ENCODE peak calls at places on chromosomes 12 and 14, in eight cellular contexts. B is mucosa of descending colon; U is lung; H is CD8-positive, alpha-beta T cell; M is MM.1S; K is neural progenitor cell; S is left ventricle myocardium inferior; T is body of pancreas. A is an unnamed sample.

GRCh38 chr14:32478027-32478426 is 148.9 kb downstream of the AKAP6 start:
- DNase-seq in H (no peak), T (no peak), S (no peak), K (no peak), M (no peak), U (no peak), B (no peak), A (no peak)

GRCh38 chr12:30753233-30753632 is 1.5 kb downstream of the CAPRIN2 start:
- DNase-seq in T (no peak), S (no peak), U (no peak), H (peak; percentile 37), K (peak; percentile 60), M (peak; percentile 51), B (no peak), A (no peak)

GRCh38 chr14:68231832-68232642 is 412.5 kb downstream of the RAD51B start:
- DNase-seq in K (no peak), M (no peak), T (no peak), H (no peak), B (no peak), U (no peak), S (no peak), A (peak; percentile 44)

GRCh38 chr12:99154264-99154982 is 493.1 kb upstream of the GARIN6 start:
- DNase-seq in S (no peak), K (peak; percentile 12), H (no peak), B (no peak), M (no peak), U (no peak), T (no peak), A (no peak)

GRCh38 chr12:43976027-43976426 is 140.1 kb downstream of the TMEM117 start:
- DNase-seq in M (no peak), T (no peak), S (no peak), U (no peak), H (no peak), B (no peak), K (no peak), A (no peak)

GRCh38 chr14:85766295-85766694 is 236.4 kb downstream of the FLRT2 start:
- DNase-seq in M (no peak), B (no peak), U (no peak), H (no peak), T (no peak), S (no peak), K (no peak), A (no peak)

GRCh38 chr12:14853966-14854365 is 10.6 kb upstream of the ART4 start:
- DNase-seq in S (peak; percentile 16), U (no peak), B (no peak), K (no peak), T (no peak), H (no peak), M (no peak), A (no peak)

GRCh38 chr14:68939893-68940613 is 39.0 kb downstream of the ACTN1 start:
- DNase-seq in H (no peak), K (peak; percentile 87), M (no peak), U (no peak), B (peak; percentile 59), S (peak; percentile 80), T (peak; percentile 89), A (peak; percentile 55)

GRCh38 chr12:116631619-116632018 is 72.4 kb downstream of the MAP1LC3B2 start:
- DNase-seq in B (no peak), H (no peak), U (no peak), M (no peak), S (no peak), T (no peak), K (no peak), A (no peak)

GRCh38 chr14:94397279-94397898 is 9.0 kb upstream of the SERPINA1 start:
- DNase-seq in B (no peak), H (no peak), K (no peak), T (no peak), M (no peak), S (no peak), U (no peak), A (no peak)

GRCh38 chr12:71240941-71241340 is 83.1 kb upstream of the TSPAN8 start:
- DNase-seq in S (no peak), M (no peak), U (no peak), T (no peak), K (no peak), H (no peak), B (no peak), A (no peak)

GRCh38 chr14:53942970-53943750 is 13.5 kb downstream of the BMP4 start:
- DNase-seq in T (no peak), S (no peak), U (no peak), H (no peak), K (peak; percentile 49), B (no peak), M (no peak), A (no peak)

GRCh38 chr12:130156652-130157275 is 5.5 kb upstream of the FZD10 start:
- DNase-seq in H (no peak), T (no peak), S (no peak), M (no peak), K (no peak), B (no peak), U (no peak), A (no peak)

GRCh38 chr12:6956332-6956727 is 5.2 kb downstream of the PTPN6 start:
- DNase-seq in T (no peak), B (no peak), M (no peak), S (no peak), H (peak; percentile 52), K (no peak), U (no peak), A (no peak)

GRCh38 chr14:20631821-20632389 is 9.6 kb downstream of the OR6S1 start:
- DNase-seq in U (peak; percentile 51), K (peak; percentile 71), H (no peak), B (peak; percentile 83), M (no peak), T (peak; percentile 75), S (peak; percentile 71), A (peak; percentile 59)

GRCh38 chr14:56268039-56268438 is 149.8 kb downstream of the PELI2 start:
- DNase-seq in S (no peak), B (no peak), H (no peak), K (no peak), M (no peak), T (no peak), U (no peak), A (no peak)

GRCh38 chr12:102474438-102475064 is 5.8 kb downstream of the IGF1 start:
- DNase-seq in U (no peak), M (no peak), B (no peak), H (no peak), S (no peak), T (no peak), K (no peak), A (no peak)

GRCh38 chr12:48936379-48936979 is 11.2 kb upstream of the FKBP11 start:
- DNase-seq in T (peak; percentile 74), K (peak; percentile 90), U (peak; percentile 64), M (peak; percentile 62), S (peak; percentile 62), B (peak; percentile 90), H (peak; percentile 82), A (peak; percentile 60)

GRCh38 chr12:89236748-89237428 is 115.4 kb downstream of the DUSP6 start:
- DNase-seq in U (no peak), B (no peak), S (no peak), H (no peak), K (no peak), M (no peak), T (no peak), A (no peak)
- H3K4me3 ChIP-seq in U (no peak overlapping the region), B (no peak overlapping the region), S (no peak overlapping the region), H (no peak overlapping the region), K (no peak overlapping the region), M (no peak overlapping the region), T (no peak overlapping the region), A (no peak overlapping the region)

GRCh38 chr14:28245216-28245615 is 521.4 kb upstream of the FOXG1 start:
- DNase-seq in H (no peak), K (no peak), S (no peak), M (no peak), B (no peak), U (no peak), T (no peak), A (no peak)
- H3K9me3 ChIP-seq in H (peaks cover 4% of the 10 kb centered on the region), K (no peaks in the 10 kb centered on the region), S (peaks cover 21% of the 10 kb centered on the region), M (no peaks in the 10 kb centered on the region), B (no peaks in the 10 kb centered on the region), U (peaks cover 4% of the 10 kb centered on the region), T (no peaks in the 10 kb centered on the region), A (no peaks in the 10 kb centered on the region)

GRCh38 chr14:105469456-105470162 is 5.0 kb upstream of the CRIP2 start:
- DNase-seq in U (no peak), M (no peak), K (no peak), S (peak; percentile 61), B (no peak), H (no peak), T (peak; percentile 58), A (no peak)

GRCh38 chr14:105467249-105467941 is 7.2 kb upstream of the CRIP2 start:
- DNase-seq in B (no peak), U (no peak), H (no peak), T (no peak), S (no peak), K (no peak), M (no peak), A (no peak)

GRCh38 chr14:105466491-105467248 is 8.0 kb upstream of the CRIP2 start:
- DNase-seq in S (peak; percentile 85), U (no peak), K (no peak), B (no peak), T (no peak), H (no peak), M (no peak), A (no peak)

GRCh38 chr14:105468621-105469241 is 5.9 kb upstream of the CRIP2 start:
- DNase-seq in H (no peak), S (peak; percentile 72), K (no peak), T (no peak), B (no peak), M (no peak), U (no peak), A (no peak)

DNA sequence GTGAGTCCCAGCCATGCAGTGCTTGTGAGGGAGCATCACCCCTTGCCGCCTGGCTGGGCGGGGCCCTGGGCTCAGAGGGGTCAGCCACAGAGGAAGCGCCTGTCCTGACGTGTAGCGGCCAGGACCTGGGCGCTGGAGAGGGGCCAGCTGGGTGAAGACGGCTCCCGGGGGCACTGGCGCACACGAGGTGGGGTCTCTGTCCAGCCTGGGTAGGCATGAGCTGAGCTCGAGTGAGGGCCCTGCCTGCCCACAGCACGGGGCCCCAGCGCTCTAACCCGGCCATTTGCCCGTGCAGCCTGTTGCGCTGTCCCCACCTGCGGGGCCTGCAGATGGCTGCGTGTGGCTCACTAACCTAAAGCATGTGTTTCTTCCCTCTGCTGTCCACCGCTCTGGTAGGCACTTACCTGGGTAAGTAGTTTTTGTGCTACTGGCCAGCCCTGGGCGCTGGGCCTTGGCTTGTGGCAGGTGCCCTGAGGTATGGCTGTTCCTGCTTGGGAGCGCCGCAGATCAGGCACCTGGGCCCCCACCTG is 6.6 kb upstream of the CRIP2 start:
- DNase-seq in B (no peak), K (no peak), U (no peak), H (no peak), S (no peak), T (no peak), M (no peak), A (no peak)
- H3K4me3 ChIP-seq in B (no peak overlapping the region), K (no peak overlapping the region), U (no peak overlapping the region), H (no peak overlapping the region), S (peak overlapping the region; percentile 92), T (no peak overlapping the region), M (no peak overlapping the region), A (no peak overlapping the region)

DNA sequence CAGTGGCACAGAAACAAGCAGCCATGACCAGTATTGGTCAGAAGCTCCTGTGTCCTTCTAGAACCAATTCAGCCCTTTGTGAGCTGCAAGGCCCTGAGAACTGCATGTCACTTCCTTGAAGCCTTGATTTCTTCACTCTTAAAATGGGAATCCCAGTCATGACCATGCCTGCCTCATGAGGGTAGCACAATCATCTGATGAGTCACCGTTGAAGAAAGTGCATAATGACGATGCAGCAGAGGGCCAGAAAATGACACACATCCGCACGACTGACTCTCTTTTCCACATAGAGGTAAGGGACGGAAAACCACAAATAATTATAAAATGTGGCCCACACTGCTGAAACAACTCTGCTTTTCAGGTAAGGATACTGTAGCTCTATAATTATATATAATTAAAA is 777.4 kb downstream of the BCL11B start:
- DNase-seq in U (no peak), B (no peak), S (no peak), M (no peak), T (no peak), H (no peak), K (no peak), A (peak; percentile 3)
- H3K9me3 ChIP-seq in U (no peaks in the 10 kb centered on the region), B (no peaks in the 10 kb centered on the region), S (no peaks in the 10 kb centered on the region), M (no peaks in the 10 kb centered on the region), T (no peaks in the 10 kb centered on the region), H (no peaks in the 10 kb centered on the region), K (no peaks in the 10 kb centered on the region), A (no peaks in the 10 kb centered on the region)

A was measured in small intestine.